ENCODE peak calls at places on chromosomes 1 and 21, in five cellular contexts. J is cardiac muscle cell; Z is effector memory CD4-positive, alpha-beta T cell; F is CD8-positive, alpha-beta T cell; C is GM12865. Q is an unnamed sample.

GRCh38 chr1:201551096-201551495 is 12.2 kb downstream of the NAV1 start:
- DNase-seq in J (no peak), Z (no peak), F (no peak), C (no peak), Q (no peak)

GRCh38 chr21:37281993-37282392 is 14.9 kb upstream of the VPS26C start:
- DNase-seq in J (no peak), Z (no peak), F (no peak), C (no peak), Q (no peak)

GRCh38 chr1:234893725-234894630 is 234.7 kb downstream of the TOMM20 start:
- DNase-seq in J (no peak), Z (no peak), F (no peak), C (peak), Q (no peak)

GRCh38 chr1:88150330-88150729 is 533.7 kb upstream of the PKN2 start:
- DNase-seq in J (no peak), Z (no peak), F (no peak), C (peak), Q (no peak)

GRCh38 chr1:19688041-19688842 is 23.6 kb downstream of the HTR6 start:
- DNase-seq in J (no peak), Z (peak), F (peak), C (no peak), Q (no peak)

GRCh38 chr1:176241385-176242015 is 34.4 kb upstream of the COP1 start:
- DNase-seq in J (no peak), Z (no peak), F (no peak), C (no peak), Q (no peak)

GRCh38 chr1:18890704-18891103 is 11.7 kb downstream of the ALDH4A1 start:
- DNase-seq in J (no peak), Z (no peak), F (no peak), C (no peak), Q (no peak)

GRCh38 chr1:100862591-100862990 is 32.1 kb downstream of the EXTL2 start:
- DNase-seq in J (no peak), Z (no peak), F (no peak), C (no peak), Q (no peak)

GRCh38 chr1:23930861-23931471 is 17.8 kb upstream of the CNR2 start:
- DNase-seq in J (no peak), Z (no peak), F (no peak), C (peak), Q (no peak)

GRCh38 chr1:7374761-7375160 is 396.3 kb upstream of the VAMP3 start:
- DNase-seq in J (no peak), Z (no peak), F (no peak), C (no peak), Q (no peak)

GRCh38 chr21:28111151-28111619 is 881.5 kb downstream of the LTN1 start:
- DNase-seq in J (peak), Z (no peak), F (no peak), C (no peak), Q (no peak)

GRCh38 chr1:56073614-56074356 is 505.6 kb downstream of the PLPP3 start:
- DNase-seq in J (no peak), Z (no peak), F (no peak), C (no peak), Q (no peak)

GRCh38 chr1:34406377-34406776 is 229.7 kb downstream of the C1orf94 start:
- DNase-seq in J (no peak), Z (no peak), F (no peak), C (no peak), Q (no peak)

GRCh38 chr1:225919906-225920305 is 4.1 kb downstream of the PYCR2 start:
- DNase-seq in J (no peak), Z (no peak), F (no peak), C (peak), Q (peak)

GRCh38 chr1:165842363-165843129 is 15.1 kb downstream of the UCK2 start:
- DNase-seq in J (peak), Z (no peak), F (no peak), C (peak), Q (peak)

GRCh38 chr1:171110485-171111340 is 20.0 kb downstream of the FMO3 start:
- DNase-seq in J (no peak), Z (no peak), F (no peak), C (no peak), Q (no peak)

GRCh38 chr21:33384851-33385331 is 18.3 kb upstream of the IFNGR2 start:
- DNase-seq in J (no peak), Z (peak), F (no peak), C (peak), Q (no peak)

GRCh38 chr1:162682013-162682419 is 49.8 kb downstream of the DDR2 start:
- DNase-seq in J (no peak), Z (no peak), F (no peak), C (no peak), Q (no peak)

GRCh38 chr1:85801520-85801919 is 93.3 kb upstream of the ZNHIT6 start:
- DNase-seq in J (no peak), Z (no peak), F (no peak), C (no peak), Q (no peak)

GRCh38 chr1:203378529-203379271 is 27.8 kb upstream of the FMOD start:
- DNase-seq in J (peak), Z (no peak), F (no peak), C (no peak), Q (no peak)

GRCh38 chr1:177945943-177946650 is 23.8 kb downstream of the SEC16B start:
- DNase-seq in J (peak), Z (no peak), F (no peak), C (peak), Q (peak)

GRCh38 chr21:37225440-37225839 is 41.7 kb downstream of the VPS26C start:
- DNase-seq in J (no peak), Z (peak), F (peak), C (no peak), Q (peak)

GRCh38 chr1:25967308-25967707 is 30.6 kb downstream of the PAFAH2 start:
- DNase-seq in J (no peak), Z (no peak), F (no peak), C (no peak), Q (no peak)

GRCh38 chr1:1361233-1361981 is 3.1 kb upstream of the MXRA8 start:
- DNase-seq in J (no peak), Z (no peak), F (no peak), C (no peak), Q (no peak)

GRCh38 chr1:178057863-178058576 is 35.9 kb upstream of the RASAL2 start:
- DNase-seq in J (peak), Z (no peak), F (no peak), C (no peak), Q (no peak)

GRCh38 chr1:174451408-174451807 is 3.6 kb downstream of the GPR52 start:
- DNase-seq in J (no peak), Z (no peak), F (no peak), C (no peak), Q (no peak)

GRCh38 chr1:214678386-214678785 is 75.4 kb downstream of the CENPF start:
- DNase-seq in J (no peak), Z (no peak), F (no peak), C (no peak), Q (no peak)

GRCh38 chr1:109341944-109342925 is 35.4 kb upstream of the MYBPHL start:
- DNase-seq in J (no peak), Z (no peak), F (no peak), C (no peak), Q (no peak)

GRCh38 chr1:220834155-220834870 is 44.9 kb upstream of the HLX start:
- DNase-seq in J (no peak), Z (no peak), F (no peak), C (no peak), Q (no peak)

GRCh38 chr1:175536369-175536768 is 207.0 kb downstream of the TNR start:
- DNase-seq in J (no peak), Z (no peak), F (no peak), C (no peak), Q (no peak)

GRCh38 chr1:152182942-152183341 is 23.9 kb upstream of the RPTN start:
- DNase-seq in J (no peak), Z (no peak), F (no peak), C (no peak), Q (no peak)

GRCh38 chr21:45973475-45974072 is 8.0 kb upstream of the COL6A1 start:
- DNase-seq in J (peak), Z (peak), F (peak), C (peak), Q (peak)

GRCh38 chr1:94299627-94300552 is 62.5 kb upstream of the ARHGAP29 start:
- DNase-seq in J (no peak), Z (no peak), F (no peak), C (no peak), Q (no peak)

DNA sequence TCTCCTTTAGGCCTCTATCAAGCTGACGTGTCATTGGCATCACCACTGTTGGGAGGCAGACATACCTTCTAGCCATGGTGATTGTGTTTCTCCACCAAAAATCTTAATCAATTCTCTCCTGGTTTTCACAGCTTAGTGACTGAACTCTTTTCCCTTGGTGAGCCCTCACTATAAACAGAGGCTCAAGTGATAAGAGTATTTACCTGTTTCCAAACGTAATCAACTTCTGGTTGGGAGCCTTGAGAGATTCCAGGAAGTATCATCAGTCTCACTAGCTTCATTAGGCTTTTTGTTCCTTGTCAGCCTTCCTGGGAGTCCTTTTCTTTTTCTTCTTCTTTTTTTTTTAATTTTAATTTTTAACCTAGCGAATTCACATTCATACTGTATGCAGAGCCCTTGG is 33.8 kb upstream of the KCNQ4 start:
- DNase-seq in J (no peak), Z (no peak), F (no peak), C (no peak), Q (no peak)
- H3K4me3 ChIP-seq in J (no peak), Z (no peak), F (no peak), C (no peak), Q (no peak)

DNA sequence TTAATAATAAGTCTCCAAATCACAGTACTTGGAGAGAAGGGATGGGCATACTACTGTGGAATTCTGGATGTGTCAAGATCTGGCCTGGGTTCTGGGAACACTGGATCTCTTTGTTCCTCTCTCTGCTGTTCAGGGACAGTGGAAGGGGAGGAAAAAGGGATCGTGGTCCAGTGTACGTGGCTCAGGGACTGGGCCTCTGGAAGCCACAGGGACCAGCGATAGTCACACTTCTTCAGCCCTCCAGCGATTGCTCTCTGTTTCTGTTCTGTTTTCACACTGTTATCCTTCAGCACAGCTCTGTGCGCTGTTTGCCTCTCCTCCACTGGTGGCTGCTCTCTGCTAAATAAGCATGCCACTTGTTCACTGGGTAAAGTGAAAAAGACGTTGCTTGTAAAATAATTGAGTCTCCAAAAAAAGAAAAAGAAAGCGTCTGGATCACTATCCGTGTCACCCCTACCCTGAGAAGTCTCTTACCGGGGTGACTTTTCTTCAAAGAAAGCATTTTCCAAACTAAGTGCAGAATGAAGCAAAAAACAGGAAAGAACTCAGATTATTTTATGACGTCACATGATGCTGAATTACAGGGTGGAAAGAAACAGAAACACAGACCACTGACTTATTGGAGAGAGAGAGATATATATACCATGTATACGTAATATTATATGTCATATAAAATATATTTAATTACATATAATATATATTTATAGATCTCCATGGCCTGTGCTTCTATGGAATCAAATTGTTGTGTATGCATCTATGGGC is 279.4 kb downstream of the RGS7 start:
- DNase-seq in J (no peak), Z (no peak), F (no peak), C (no peak), Q (no peak)
- H3K4me3 ChIP-seq in J (no peak), Z (no peak), F (no peak), C (no peak), Q (no peak)

GRCh38 chr1:51978099-51978498 is 12.4 kb downstream of the RAB3B start:
- DNase-seq in J (no peak), Z (no peak), F (no peak), C (no peak), Q (no peak)
- H3K4me3 ChIP-seq in J (no peak), Z (no peak), F (no peak), C (no peak), Q (no peak)

GRCh38 chr1:40059292-40059959 is 18.9 kb downstream of the CAP1 start:
- DNase-seq in J (no peak), Z (no peak), F (no peak), C (peak), Q (peak)
- H3K4me3 ChIP-seq in J (no peak), Z (peak), F (peak), C (peak), Q (no peak)

DNA sequence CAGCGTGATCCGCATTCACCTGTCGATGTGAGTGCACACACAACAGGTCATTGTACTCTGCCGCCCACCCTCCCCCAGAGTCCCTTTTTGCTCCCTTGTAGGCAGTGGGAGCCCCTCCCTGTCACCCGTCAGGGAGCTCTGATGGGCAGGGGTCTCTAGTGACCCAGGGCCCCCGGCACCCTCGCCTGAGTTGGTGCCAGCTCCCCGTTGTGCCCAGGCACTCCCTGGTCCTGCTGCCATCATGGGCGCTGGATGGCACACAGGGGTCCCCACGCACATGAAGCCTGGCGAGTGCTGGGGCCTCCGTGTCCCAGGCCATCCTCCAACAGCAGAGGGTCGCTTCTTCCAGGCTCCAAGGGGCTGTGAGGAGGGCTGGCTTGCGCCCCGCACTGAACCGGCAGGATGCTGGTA is 35.2 kb downstream of the KIAA1614 start:
- DNase-seq in J (no peak), Z (no peak), F (no peak), C (no peak), Q (no peak)
- H3K4me3 ChIP-seq in J (no peak), Z (no peak), F (no peak), C (no peak), Q (no peak)

DNA sequence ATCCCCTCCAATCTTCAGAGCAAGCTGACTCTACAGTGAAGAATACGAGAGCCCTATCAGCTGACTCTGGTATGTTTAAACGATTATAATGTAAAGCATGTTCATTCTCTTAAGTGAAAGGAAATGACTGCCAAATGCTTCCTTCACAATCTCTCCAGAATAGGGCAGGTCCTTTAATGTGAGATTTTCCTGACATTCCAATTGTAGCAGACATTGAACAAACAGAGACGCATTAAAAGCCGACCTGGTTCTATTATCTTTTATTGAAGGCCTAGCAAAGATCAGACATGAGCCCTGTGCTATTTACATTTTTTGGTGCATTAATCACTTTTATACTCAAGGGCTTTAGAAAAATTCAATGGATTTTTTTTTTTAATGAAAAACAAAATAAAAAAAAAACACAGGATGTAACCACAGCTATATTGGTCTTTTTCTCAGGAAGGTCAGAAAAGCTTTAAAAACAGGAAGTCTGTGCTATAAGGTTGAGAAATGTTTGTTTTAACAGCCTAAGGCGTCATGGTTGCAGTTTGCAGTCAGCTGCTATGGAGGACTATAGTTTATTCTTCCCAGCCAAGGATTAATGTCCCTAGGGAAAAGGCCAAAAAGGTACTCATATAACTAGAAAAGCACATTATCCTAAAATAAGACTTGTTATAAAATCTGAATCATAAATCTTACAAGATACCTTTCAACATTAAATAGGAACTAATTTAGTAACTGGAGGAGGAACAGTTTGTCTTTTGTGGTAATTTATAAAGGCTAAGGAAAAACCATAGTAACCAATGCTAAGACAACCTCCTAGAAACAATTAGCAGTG is 104.8 kb downstream of the RERE start:
- DNase-seq in J (peak), Z (no peak), F (no peak), C (peak), Q (no peak)
- H3K4me3 ChIP-seq in J (no peak), Z (no peak), F (no peak), C (peak), Q (no peak)

GRCh38 chr1:10648689-10649483 is 147.6 kb downstream of the CASZ1 start:
- DNase-seq in J (peak), Z (no peak), F (no peak), C (no peak), Q (no peak)
- H3K4me3 ChIP-seq in J (no peak), Z (no peak), F (no peak), C (no peak), Q (no peak)

Q was measured in DND-41.